ENCODE peak calls at places on chromosomes 5 and 9, in five cellular contexts. W is vagina, C is body of pancreas, K is A549, I is right lobe of liver. X is an unnamed sample. For H3K4me1, the result is how much of the 10 kb centered on the place peaks cover.

GRCh38 chr9:126126807-126127206 is 199.8 kb upstream of the MVB12B start:
- DNase-seq in W (no peak), C (no peak), K (no peak), I (no peak), X (no peak)

GRCh38 chr9:135544981-135545635 is 818 bp upstream of the OBP2A start:
- DNase-seq in W (no peak), C (no peak), K (no peak), I (no peak), X (no peak)

GRCh38 chr9:105146677-105147076 is 97.8 kb upstream of the SLC44A1 start:
- DNase-seq in W (no peak), C (no peak), K (no peak), I (no peak), X (no peak)

GRCh38 chr9:113646491-113646890 is 183.0 kb downstream of the RGS3 start:
- DNase-seq in W (no peak), C (peak), K (no peak), I (no peak), X (no peak)

GRCh38 chr5:27311544-27311943 is 273.2 kb upstream of the CDH9 start:
- DNase-seq in W (no peak), C (no peak), K (no peak), I (no peak), X (no peak)

GRCh38 chr5:145764325-145764724 is 70.8 kb downstream of the PRELID2 start:
- DNase-seq in W (no peak), C (no peak), K (no peak), I (no peak), X (no peak)

GRCh38 chr5:155508673-155509072 is 495.1 kb downstream of the KIF4B start:
- DNase-seq in W (no peak), C (no peak), K (no peak), I (no peak), X (no peak)

GRCh38 chr9:131704195-131704983 is 35.5 kb downstream of the RAPGEF1 start:
- DNase-seq in W (no peak), C (peak), K (no peak), I (no peak), X (no peak)

GRCh38 chr5:141492168-141492885 is 3.4 kb downstream of the PCDHGC5 start:
- DNase-seq in W (no peak), C (no peak), K (no peak), I (no peak), X (no peak)

GRCh38 chr9:96867282-96867814 is 13.0 kb upstream of the ZNF782 start:
- DNase-seq in W (no peak), C (no peak), K (no peak), I (no peak), X (no peak)

GRCh38 chr5:157740211-157740610 is 3.3 kb upstream of the LSM11 start:
- DNase-seq in W (no peak), C (no peak), K (peak), I (no peak), X (no peak)

GRCh38 chr5:81782811-81783210 is 31.9 kb upstream of the SSBP2 start:
- DNase-seq in W (no peak), C (no peak), K (no peak), I (no peak), X (no peak)

GRCh38 chr5:119120893-119121292 is 50.0 kb downstream of the DMXL1 start:
- DNase-seq in W (no peak), C (no peak), K (no peak), I (no peak), X (no peak)

GRCh38 chr5:8730194-8730593 is 815.7 kb downstream of the SEMA5A start:
- DNase-seq in W (no peak), C (no peak), K (no peak), I (no peak), X (no peak)

GRCh38 chr9:114504341-114505186 is 709 bp downstream of the WHRN start:
- DNase-seq in W (no peak), C (peak), K (peak), I (peak), X (peak)

GRCh38 chr9:125434986-125435775 is 173.6 kb downstream of the GAPVD1 start:
- DNase-seq in W (no peak), C (no peak), K (no peak), I (no peak), X (no peak)

GRCh38 chr9:126722252-126722921 is 82.5 kb upstream of the ZBTB43 start:
- DNase-seq in W (no peak), C (peak), K (peak), I (peak), X (peak)

GRCh38 chr5:83718195-83718825 is 2.3 kb downstream of the HAPLN1 start:
- DNase-seq in W (no peak), C (peak), K (peak), I (no peak), X (no peak)

GRCh38 chr9:124511426-124511840 is 4.2 kb upstream of the NR5A1 start:
- DNase-seq in W (no peak), C (no peak), K (no peak), I (no peak), X (no peak)

GRCh38 chr9:34568783-34569182 is 20.7 kb downstream of the CNTFR start:
- DNase-seq in W (no peak), C (no peak), K (no peak), I (no peak), X (no peak)

GRCh38 chr5:54171645-54172384 is 138.6 kb downstream of the ARL15 start:
- DNase-seq in W (no peak), C (peak), K (no peak), I (peak), X (no peak)

DNA sequence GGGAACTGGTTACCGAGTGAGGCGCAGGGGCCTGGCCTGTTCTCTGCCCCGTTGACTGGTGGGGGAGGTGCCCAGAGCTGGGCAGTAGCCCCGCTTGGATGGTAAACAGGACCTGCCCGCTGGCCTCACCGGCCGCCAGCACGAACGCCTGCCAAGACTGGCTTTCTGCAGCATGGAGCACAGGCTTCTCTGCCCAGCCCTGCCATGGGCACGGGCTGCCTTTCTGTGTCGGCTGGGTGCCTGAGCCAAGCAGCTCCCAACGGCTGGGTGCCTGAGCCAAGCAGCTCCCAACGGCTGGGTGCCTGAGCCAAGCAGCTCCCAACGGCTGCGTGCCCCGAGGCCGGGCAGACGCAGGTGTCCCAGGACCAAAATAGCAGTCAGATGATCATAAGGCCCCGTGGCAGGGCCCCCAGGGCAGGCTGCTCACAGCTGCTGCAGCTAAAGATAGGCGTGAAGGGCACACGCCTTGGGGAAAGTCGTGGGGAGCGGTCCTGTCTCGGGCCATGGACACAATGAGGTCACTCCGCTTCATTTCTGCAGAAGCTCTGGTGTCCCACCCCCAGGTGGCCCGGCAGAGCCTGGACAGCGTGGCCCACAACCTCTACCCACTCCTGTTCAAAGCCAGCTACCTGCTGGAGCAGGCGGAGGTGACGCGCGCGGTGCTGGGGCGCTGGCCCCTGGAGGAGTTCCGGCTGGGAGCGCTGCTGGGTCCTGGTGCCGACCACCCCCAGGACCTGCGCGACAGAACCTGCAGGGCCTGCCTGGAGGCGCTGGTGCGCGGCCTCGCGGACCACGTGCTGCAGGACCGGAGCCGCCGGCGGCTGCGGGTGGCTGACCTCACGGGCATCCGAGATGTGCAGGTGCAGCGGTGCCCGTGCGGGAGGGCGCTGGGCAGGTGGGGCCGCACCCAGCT is at the start of gene LRRC14B:
- DNase-seq in W (no peak), C (peak), K (no peak), I (peak), X (no peak)
- H3K4me3 ChIP-seq in W (no peak), C (no peak), K (no peak), I (no peak), X (no peak)

GRCh38 chr9:137198051-137198747 is 2.3 kb downstream of the TPRN start:
- DNase-seq in W (no peak), C (peak), K (no peak), I (peak), X (no peak)
- TF ChIP-seq POLR2A in W (no peak), C (peak), K (no peak), I (peak), X (no peak)

GRCh38 chr5:370959-371810 is 49.7 kb downstream of the AHRR start:
- DNase-seq in W (peak), C (no peak), K (no peak), I (no peak), X (no peak)
- H3K4me1 ChIP-seq in W (under half), C (under half), K (under half), I (under half), X (under half)

GRCh38 chr9:14399736-14400657 is 86.1 kb upstream of the NFIB start:
- DNase-seq in W (no peak), C (no peak), K (no peak), I (no peak), X (no peak)
- H3K4me3 ChIP-seq in W (no peak), C (no peak), K (no peak), I (no peak), X (no peak)

GRCh38 chr9:6567140-6567591 is 78.4 kb downstream of the GLDC start:
- DNase-seq in W (no peak), C (no peak), K (peak), I (no peak), X (no peak)

GRCh38 chr9:6564370-6564769 is 81.2 kb downstream of the GLDC start:
- DNase-seq in W (no peak), C (no peak), K (no peak), I (no peak), X (no peak)

GRCh38 chr9:6566409-6567139 is 79.0 kb downstream of the GLDC start:
- DNase-seq in W (no peak), C (no peak), K (peak), I (no peak), X (no peak)

GRCh38 chr9:6564868-6565267 is 80.7 kb downstream of the GLDC start:
- DNase-seq in W (no peak), C (no peak), K (no peak), I (no peak), X (peak)

GRCh38 chr9:6565312-6565711 is 80.2 kb downstream of the GLDC start:
- DNase-seq in W (no peak), C (no peak), K (no peak), I (no peak), X (no peak)
- TF ChIP-seq POLR2A in W (no peak), C (no peak), K (no peak), I (no peak), X (no peak)

DNA sequence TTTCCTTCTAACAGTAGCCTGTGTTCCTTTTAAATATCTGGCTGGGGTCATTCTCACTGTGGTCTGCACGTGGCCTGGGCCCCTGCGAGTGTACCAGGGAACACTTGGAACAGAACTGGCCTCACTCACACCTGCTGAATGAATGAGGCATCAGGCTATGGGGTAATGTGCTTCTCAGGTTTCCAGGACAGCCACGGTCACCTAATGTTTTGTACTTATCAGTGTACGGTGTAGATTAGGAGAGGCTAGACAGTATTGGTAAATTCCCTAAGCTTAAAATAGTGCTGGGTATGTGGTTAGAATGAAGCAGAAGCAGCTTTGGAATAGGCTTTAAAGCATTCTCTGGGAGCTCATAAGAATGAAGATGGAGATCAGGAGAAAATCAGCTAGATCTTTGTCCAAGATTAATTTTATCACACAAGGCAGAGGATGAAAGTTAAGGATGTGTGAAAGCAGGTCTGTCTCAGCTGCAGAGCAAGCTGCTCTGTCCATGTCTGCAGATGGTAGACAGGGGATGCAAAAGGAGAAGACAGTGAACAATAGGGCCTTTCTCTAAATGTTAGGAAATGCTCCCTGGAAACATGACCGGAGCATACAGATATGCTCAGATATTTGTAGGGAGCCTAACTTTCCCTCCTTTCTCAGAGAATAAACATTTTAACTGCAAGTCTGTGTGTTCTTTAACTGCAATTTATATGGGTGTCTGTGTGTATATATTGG is 267.5 kb downstream of the NR3C1 start:
- DNase-seq in W (no peak), C (peak), K (no peak), I (no peak), X (no peak)
- H3K4me1 ChIP-seq in W (under half), C (under half), K (under half), I (under half), X (under half)